ENCODE peak calls at places on chromosomes 2 and 18, in ten cellular contexts. U, C, X, O, Q, K, B, V, Z and P are unnamed samples.

GRCh38 chr2:144325086-144325485 is 194.8 kb downstream of the ZEB2 start:
- DNase-seq in U (peak; percentile 69), C (no peak), X (no peak), O (no peak), Q (peak; percentile 34), K (peak; percentile 53), B (no peak), V (no peak), Z (no peak), P (no peak)

GRCh38 chr18:61546598-61546997 is 213.4 kb downstream of the CDH20 start:
- DNase-seq in U (no peak), C (no peak), X (peak; percentile 7), O (peak; percentile 89), Q (no peak), K (no peak), B (peak; percentile 91), V (no peak), Z (no peak), P (no peak)

GRCh38 chr18:48788378-48788777 is 162.4 kb downstream of the SMAD7 start:
- DNase-seq in U (no peak), C (no peak), X (no peak), O (no peak), Q (no peak), K (no peak), B (no peak), V (no peak), Z (no peak), P (peak; percentile 29)

GRCh38 chr2:42567389-42567788 is 1.0 kb upstream of the MTA3 start:
- DNase-seq in U (no peak), C (no peak), X (no peak), O (peak; percentile 14), Q (no peak), K (no peak), B (peak; percentile 23), V (no peak), Z (no peak), P (no peak)

GRCh38 chr2:65503746-65504145 is 71.3 kb upstream of the SPRED2 start:
- DNase-seq in U (no peak), C (no peak), X (no peak), O (no peak), Q (no peak), K (no peak), B (no peak), V (no peak), Z (no peak), P (no peak)

GRCh38 chr2:13651684-13652131 is 935.0 kb downstream of the TRIB2 start:
- DNase-seq in U (no peak), C (no peak), X (no peak), O (no peak), Q (no peak), K (no peak), B (no peak), V (no peak), Z (no peak), P (no peak)

GRCh38 chr2:133787207-133787606 is 218.9 kb upstream of the NCKAP5 start:
- DNase-seq in U (no peak), C (no peak), X (no peak), O (peak; percentile 60), Q (no peak), K (no peak), B (peak; percentile 68), V (no peak), Z (no peak), P (no peak)

GRCh38 chr2:24490674-24491625 is at the start of gene NCOA1:
- DNase-seq in U (peak; percentile 91), C (peak; percentile 80), X (peak; percentile 75), O (peak; percentile 83), Q (peak; percentile 79), K (peak; percentile 71), B (peak; percentile 81), V (peak; percentile 86), Z (peak; percentile 86), P (peak; percentile 97)

GRCh38 chr18:12048827-12049175 is 44.8 kb upstream of the ANKRD62 start:
- DNase-seq in U (no peak), C (no peak), X (no peak), O (no peak), Q (no peak), K (no peak), B (peak; percentile 78), V (peak; percentile 8), Z (no peak), P (no peak)

GRCh38 chr2:126642031-126642430 is 13.9 kb upstream of the GYPC start:
- DNase-seq in U (no peak), C (no peak), X (no peak), O (no peak), Q (no peak), K (no peak), B (no peak), V (no peak), Z (no peak), P (no peak)

GRCh38 chr2:60552851-60553495 is 481 bp downstream of the BCL11A start:
- DNase-seq in U (no peak), C (no peak), X (no peak), O (no peak), Q (no peak), K (no peak), B (no peak), V (no peak), Z (peak; percentile 41), P (no peak)